ENCODE peak calls at places on chromosomes 12 and 14, in seven cellular contexts. S is heart right ventricle; H is testis; B is Karpas-422; O is CD8-positive, alpha-beta T cell; Y is psoas muscle; L is SK-N-SH. X is an unnamed sample.

GRCh38 chr14:87581298-87581697 is 411.7 kb downstream of the GALC start:
- DNase-seq in H (no peak), Y (no peak), S (no peak), B (no peak), O (no peak), L (no peak), X (no peak)

GRCh38 chr14:32593290-32593942 is 264.3 kb downstream of the AKAP6 start:
- DNase-seq in S (no peak), Y (no peak), O (no peak), B (no peak), H (no peak), L (no peak), X (no peak)

GRCh38 chr14:58151701-58152568 is at the start of gene ARMH4:
- DNase-seq in Y (peak; percentile 88), S (peak; percentile 84), H (peak; percentile 95), O (peak; percentile 66), L (peak; percentile 85), B (peak; percentile 95), X (peak; percentile 86)

GRCh38 chr12:26878661-26879119 is 45.7 kb upstream of the ITPR2 start:
- DNase-seq in S (peak; percentile 84), H (peak; percentile 92), O (no peak), L (peak; percentile 22), B (peak; percentile 73), Y (peak; percentile 81), X (peak; percentile 61)

GRCh38 chr14:76386922-76387782 is 11.2 kb downstream of the ESRRB start:
- DNase-seq in Y (peak; percentile 70), O (peak; percentile 65), S (peak; percentile 63), B (peak; percentile 96), L (peak; percentile 90), H (peak; percentile 80), X (peak; percentile 60)

GRCh38 chr12:28872654-28873268 is 276.3 kb upstream of the FAR2 start:
- DNase-seq in Y (no peak), B (peak; percentile 79), H (peak; percentile 70), L (peak; percentile 30), O (no peak), S (peak; percentile 10), X (peak; percentile 5)

GRCh38 chr12:45575417-45575816 is 154.1 kb upstream of the ARID2 start:
- DNase-seq in B (no peak), O (no peak), S (no peak), L (no peak), Y (no peak), H (no peak), X (no peak)

GRCh38 chr12:52832451-52832850 is 1.7 kb downstream of the KRT79 start:
- DNase-seq in O (no peak), L (no peak), H (no peak), Y (no peak), B (no peak), S (no peak), X (no peak)

GRCh38 chr12:84421103-84421502 is 491.5 kb downstream of the SLC6A15 start:
- DNase-seq in H (no peak), S (no peak), B (no peak), O (no peak), Y (no peak), L (no peak), X (no peak)

GRCh38 chr12:94609917-94610443 is 40.4 kb downstream of the TMCC3 start:
- DNase-seq in L (no peak), S (no peak), Y (no peak), B (no peak), H (no peak), O (no peak), X (no peak)

GRCh38 chr12:108468149-108468968 is 46.7 kb upstream of the FICD start:
- DNase-seq in B (peak; percentile 80), H (no peak), S (no peak), Y (no peak), O (no peak), L (no peak), X (no peak)

GRCh38 chr12:22046090-22046967 is at the start of gene CMAS:
- DNase-seq in Y (peak; percentile 88), L (peak; percentile 92), H (peak; percentile 88), S (peak; percentile 84), O (peak; percentile 89), B (peak; percentile 92), X (peak; percentile 89)

GRCh38 chr12:126248871-126249403 is 1183.7 kb downstream of the AACS start:
- DNase-seq in Y (no peak), L (no peak), S (no peak), O (no peak), H (no peak), B (no peak), X (no peak)

GRCh38 chr14:91395998-91396660 is 21.5 kb downstream of the CCDC88C start:
- DNase-seq in B (no peak), Y (no peak), S (no peak), O (no peak), L (no peak), H (no peak), X (no peak)

GRCh38 chr14:64968167-64968566 is 4.0 kb downstream of the RAB15 start:
- DNase-seq in L (no peak), H (no peak), O (no peak), B (no peak), Y (no peak), S (no peak), X (no peak)

GRCh38 chr12:129870796-129871195 is 33.0 kb downstream of the TMEM132D start:
- DNase-seq in O (no peak), H (no peak), B (no peak), S (no peak), Y (no peak), L (no peak), X (no peak)

GRCh38 chr12:5085896-5086295 is 42.2 kb downstream of the KCNA5 start:
- DNase-seq in H (no peak), B (no peak), S (no peak), O (no peak), Y (no peak), L (no peak), X (no peak)

GRCh38 chr12:32902287-32902996 is 5.9 kb upstream of the PKP2 start:
- DNase-seq in O (no peak), Y (no peak), B (no peak), L (no peak), S (no peak), H (no peak), X (no peak)

GRCh38 chr12:53300187-53300586 is 692 bp downstream of the MYG1 start:
- DNase-seq in Y (no peak), S (no peak), L (peak; percentile 41), O (no peak), B (peak; percentile 61), H (no peak), X (no peak)

GRCh38 chr12:121789800-121790748 is 3.4 kb downstream of the RHOF start:
- DNase-seq in L (no peak), Y (peak; percentile 81), S (peak; percentile 69), H (no peak), O (peak; percentile 96), B (peak; percentile 81), X (no peak)

GRCh38 chr14:41607966-41608663 is 1.4 kb downstream of the LRFN5 start:
- DNase-seq in O (no peak), S (no peak), B (no peak), H (no peak), L (no peak), Y (peak; percentile 28), X (peak; percentile 53)

GRCh38 chr12:79444089-79444488 is 246.7 kb downstream of the PAWR start:
- DNase-seq in L (no peak), O (no peak), B (no peak), Y (no peak), H (no peak), S (no peak), X (no peak)

GRCh38 chr12:71870409-71870808 is 30.9 kb downstream of the TBC1D15 start:
- DNase-seq in L (no peak), B (peak; percentile 57), H (no peak), S (no peak), Y (no peak), O (no peak), X (no peak)
- H3K27ac ChIP-seq in L (no peak overlapping the region), B (peak overlapping the region; percentile 74), H (no peak overlapping the region), S (no peak overlapping the region), Y (peak overlapping the region; percentile 27), O (no peak overlapping the region), X (no peak overlapping the region)

GRCh38 chr12:114404451-114405198 is 1.3 kb downstream of the TBX5 start:
- DNase-seq in S (no peak), Y (no peak), H (no peak), O (no peak), L (no peak), B (no peak), X (no peak)

GRCh38 chr12:114405449-114406271 is at the start of gene TBX5:
- DNase-seq in L (no peak), B (no peak), O (no peak), Y (no peak), H (no peak), S (no peak), X (no peak)

GRCh38 chr12:114403044-114403689 is 2.8 kb downstream of the TBX5 start:
- DNase-seq in Y (no peak), O (no peak), S (peak; percentile 60), B (no peak), H (no peak), L (peak; percentile 49), X (no peak)

GRCh38 chr12:114405199-114405448 is 820 bp downstream of the TBX5 start:
- DNase-seq in S (no peak), H (no peak), Y (no peak), O (no peak), L (no peak), B (no peak), X (no peak)

DNA sequence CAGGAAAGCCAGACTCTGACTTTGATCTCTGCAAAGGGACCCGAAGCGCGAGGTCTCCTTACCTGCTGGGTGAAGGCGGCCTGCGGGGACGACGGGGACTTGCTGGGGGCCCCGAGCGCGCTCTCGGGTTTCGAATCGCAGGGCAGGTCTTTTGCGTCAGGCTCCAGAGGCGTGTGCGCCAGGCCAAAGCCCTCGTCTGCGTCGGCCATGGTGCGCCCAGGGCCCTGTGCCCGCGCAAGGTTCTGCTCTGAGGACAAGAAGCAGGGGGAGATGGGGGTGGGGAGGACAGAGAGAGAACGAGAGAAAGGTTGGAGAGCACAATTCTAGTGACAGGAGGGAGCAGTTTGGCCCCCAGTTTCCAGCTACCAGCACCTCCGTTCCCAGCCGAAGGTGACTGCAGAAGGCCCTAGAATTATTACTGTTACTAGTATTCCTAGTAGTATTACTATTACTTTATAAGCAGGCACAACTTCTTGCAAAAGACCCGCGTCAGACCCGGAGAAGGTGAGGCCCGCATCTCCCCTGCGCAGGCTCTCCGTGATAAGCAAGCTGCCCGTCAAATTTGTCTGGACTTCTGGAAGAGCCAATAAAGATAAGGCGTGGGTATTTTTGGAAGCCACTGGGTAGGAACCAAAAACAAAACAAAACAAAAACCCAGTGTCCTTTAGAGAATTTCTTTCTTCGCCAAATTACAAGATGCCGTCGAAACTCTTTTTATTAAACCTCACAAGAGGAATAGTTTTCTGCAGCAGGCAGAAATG is 2.1 kb downstream of the TBX5 start:
- DNase-seq in L (no peak), O (no peak), H (no peak), S (peak; percentile 62), Y (no peak), B (no peak), X (no peak)
- H3K4me3 ChIP-seq in L (no peak overlapping the region), O (no peak overlapping the region), H (no peak overlapping the region), S (peak overlapping the region; percentile 74), Y (no peak overlapping the region), B (no peak overlapping the region), X (no peak overlapping the region)

GRCh38 chr12:118741196-118741595 is 240.1 kb upstream of the SRRM4 start:
- DNase-seq in O (no peak), B (no peak), H (no peak), Y (no peak), S (no peak), L (no peak), X (no peak)
- H3K27ac ChIP-seq in O (no peak overlapping the region), B (no peak overlapping the region), H (no peak overlapping the region), Y (no peak overlapping the region), S (no peak overlapping the region), L (no peak overlapping the region), X (peak overlapping the region; percentile 57)

GRCh38 chr14:61608245-61609142 is 86.8 kb upstream of the HIF1A start:
- DNase-seq in O (no peak), Y (no peak), L (peak; percentile 52), H (no peak), B (no peak), S (no peak), X (peak; percentile 56)
- H3K4me3 ChIP-seq in O (no peak overlapping the region), Y (no peak overlapping the region), L (no peak overlapping the region), H (no peak overlapping the region), B (no peak overlapping the region), S (no peak overlapping the region), X (peak overlapping the region; percentile 19)

X was measured in dorsolateral prefrontal cortex.